ENCODE peak calls at places on chromosomes 7 and 10, in five cellular contexts. One of them, this sample, is unnamed.

GRCh38 chr7:42070068-42070467 is 166.9 kb downstream of the GLI3 start:
- DNase-seq in neural progenitor cell: no peak
- DNase-seq in left lung: no peak
- DNase-seq in CD8-positive, alpha-beta memory T cell: no peak
- DNase-seq in brain microvascular endothelial cell: peak; percentile 42
- DNase-seq in this sample: no peak

GRCh38 chr7:1943933-1944618 is 274.0 kb downstream of the ELFN1 start:
- DNase-seq in brain microvascular endothelial cell: no peak
- DNase-seq in CD8-positive, alpha-beta memory T cell: no peak
- DNase-seq in left lung: peak; percentile 48
- DNase-seq in neural progenitor cell: no peak
- DNase-seq in this sample: no peak

GRCh38 chr10:90319188-90319914 is 538.5 kb downstream of the HTR7 start:
- DNase-seq in brain microvascular endothelial cell: peak; percentile 88
- DNase-seq in neural progenitor cell: peak; percentile 53
- DNase-seq in left lung: no peak
- DNase-seq in CD8-positive, alpha-beta memory T cell: no peak
- DNase-seq in this sample: peak; percentile 49

GRCh38 chr7:132102942-132103341 is 473.3 kb downstream of the PLXNA4 start:
- DNase-seq in brain microvascular endothelial cell: no peak
- DNase-seq in CD8-positive, alpha-beta memory T cell: no peak
- DNase-seq in neural progenitor cell: no peak
- DNase-seq in left lung: no peak
- DNase-seq in this sample: no peak

GRCh38 chr10:3400368-3400767 is 227.8 kb upstream of the PITRM1 start:
- DNase-seq in neural progenitor cell: no peak
- DNase-seq in left lung: no peak
- DNase-seq in CD8-positive, alpha-beta memory T cell: no peak
- DNase-seq in brain microvascular endothelial cell: peak; percentile 28
- DNase-seq in this sample: no peak

GRCh38 chr7:133053321-133053891 is 28.5 kb downstream of the CHCHD3 start:
- DNase-seq in left lung: no peak
- DNase-seq in CD8-positive, alpha-beta memory T cell: no peak
- DNase-seq in brain microvascular endothelial cell: peak; percentile 96
- DNase-seq in neural progenitor cell: no peak
- DNase-seq in this sample: no peak

GRCh38 chr7:7766671-7767070 is 48.3 kb upstream of the RPA3 start:
- DNase-seq in neural progenitor cell: no peak
- DNase-seq in left lung: no peak
- DNase-seq in brain microvascular endothelial cell: no peak
- DNase-seq in CD8-positive, alpha-beta memory T cell: no peak
- DNase-seq in this sample: no peak

GRCh38 chr10:11036424-11037011 is 18.8 kb downstream of the CELF2 start:
- DNase-seq in CD8-positive, alpha-beta memory T cell: no peak
- DNase-seq in neural progenitor cell: peak; percentile 59
- DNase-seq in left lung: no peak
- DNase-seq in brain microvascular endothelial cell: peak; percentile 83
- DNase-seq in this sample: peak; percentile 49

GRCh38 chr7:92437956-92438491 is 9.3 kb upstream of the GATAD1 start:
- DNase-seq in left lung: no peak
- DNase-seq in brain microvascular endothelial cell: no peak
- DNase-seq in neural progenitor cell: no peak
- DNase-seq in CD8-positive, alpha-beta memory T cell: no peak
- DNase-seq in this sample: no peak

GRCh38 chr10:48414160-48414559 is 107.7 kb downstream of the MAPK8 start:
- DNase-seq in left lung: no peak
- DNase-seq in CD8-positive, alpha-beta memory T cell: no peak
- DNase-seq in brain microvascular endothelial cell: no peak
- DNase-seq in neural progenitor cell: no peak
- DNase-seq in this sample: no peak

GRCh38 chr7:110224643-110225042 is 866.3 kb upstream of the LRRN3 start:
- DNase-seq in left lung: no peak
- DNase-seq in neural progenitor cell: no peak
- DNase-seq in CD8-positive, alpha-beta memory T cell: no peak
- DNase-seq in brain microvascular endothelial cell: peak; percentile 11
- DNase-seq in this sample: no peak

GRCh38 chr7:14734839-14735321 is 167.7 kb downstream of the DGKB start:
- DNase-seq in left lung: peak; percentile 42
- DNase-seq in brain microvascular endothelial cell: no peak
- DNase-seq in neural progenitor cell: peak; percentile 83
- DNase-seq in CD8-positive, alpha-beta memory T cell: no peak
- DNase-seq in this sample: peak; percentile 82

GRCh38 chr10:121598261-121599249 is at the start of gene FGFR2:
- DNase-seq in left lung: peak; percentile 92
- DNase-seq in brain microvascular endothelial cell: peak; percentile 22
- DNase-seq in CD8-positive, alpha-beta memory T cell: peak; percentile 2
- DNase-seq in neural progenitor cell: peak; percentile 98
- DNase-seq in this sample: peak; percentile 97

GRCh38 chr7:101235522-101235921 is 2.1 kb downstream of the CLDN15 start:
- DNase-seq in brain microvascular endothelial cell: no peak
- DNase-seq in left lung: no peak
- DNase-seq in neural progenitor cell: no peak
- DNase-seq in CD8-positive, alpha-beta memory T cell: no peak
- DNase-seq in this sample: peak; percentile 47

GRCh38 chr10:129105266-129105665 is 361.8 kb upstream of the MGMT start:
- DNase-seq in left lung: no peak
- DNase-seq in CD8-positive, alpha-beta memory T cell: no peak
- DNase-seq in brain microvascular endothelial cell: peak; percentile 20
- DNase-seq in neural progenitor cell: no peak
- DNase-seq in this sample: no peak

GRCh38 chr10:111161109-111161874 is 84.5 kb downstream of the ADRA2A start:
- DNase-seq in brain microvascular endothelial cell: no peak
- DNase-seq in left lung: no peak
- DNase-seq in neural progenitor cell: no peak
- DNase-seq in CD8-positive, alpha-beta memory T cell: no peak
- DNase-seq in this sample: no peak

GRCh38 chr10:24882047-24882698 is 70.2 kb downstream of the PRTFDC1 start:
- DNase-seq in left lung: no peak
- DNase-seq in neural progenitor cell: no peak
- DNase-seq in brain microvascular endothelial cell: peak; percentile 53
- DNase-seq in CD8-positive, alpha-beta memory T cell: peak; percentile 8
- DNase-seq in this sample: no peak

GRCh38 chr10:89744021-89744420 is 42.6 kb downstream of the KIF20B start:
- DNase-seq in neural progenitor cell: no peak
- DNase-seq in brain microvascular endothelial cell: no peak
- DNase-seq in left lung: no peak
- DNase-seq in CD8-positive, alpha-beta memory T cell: no peak
- DNase-seq in this sample: no peak

GRCh38 chr10:86922553-86922961 is 34.9 kb downstream of the MMRN2 start:
- DNase-seq in neural progenitor cell: no peak
- DNase-seq in CD8-positive, alpha-beta memory T cell: no peak
- DNase-seq in left lung: no peak
- DNase-seq in brain microvascular endothelial cell: no peak
- DNase-seq in this sample: no peak

GRCh38 chr7:584122-584465 is 64.4 kb upstream of the PDGFA start:
- DNase-seq in CD8-positive, alpha-beta memory T cell: peak; percentile 85
- DNase-seq in neural progenitor cell: no peak
- DNase-seq in brain microvascular endothelial cell: no peak
- DNase-seq in left lung: peak; percentile 85
- DNase-seq in this sample: no peak

GRCh38 chr7:52525772-52526341 is 509.6 kb upstream of the POM121L12 start:
- DNase-seq in CD8-positive, alpha-beta memory T cell: no peak
- DNase-seq in left lung: no peak
- DNase-seq in brain microvascular endothelial cell: no peak
- DNase-seq in neural progenitor cell: no peak
- DNase-seq in this sample: no peak

GRCh38 chr7:116802784-116803183 is 59.6 kb upstream of the CAPZA2 start:
- DNase-seq in left lung: no peak
- DNase-seq in neural progenitor cell: peak; percentile 48
- DNase-seq in brain microvascular endothelial cell: peak; percentile 68
- DNase-seq in CD8-positive, alpha-beta memory T cell: no peak
- DNase-seq in this sample: peak; percentile 14

GRCh38 chr10:130634796-130635195 is 498.6 kb downstream of the GLRX3 start:
- DNase-seq in brain microvascular endothelial cell: no peak
- DNase-seq in CD8-positive, alpha-beta memory T cell: no peak
- DNase-seq in neural progenitor cell: no peak
- DNase-seq in left lung: no peak
- DNase-seq in this sample: no peak

GRCh38 chr10:61992683-61993629 is 91.5 kb downstream of the ARID5B start:
- DNase-seq in neural progenitor cell: no peak
- DNase-seq in brain microvascular endothelial cell: peak; percentile 83
- DNase-seq in left lung: no peak
- DNase-seq in CD8-positive, alpha-beta memory T cell: peak; percentile 25
- DNase-seq in this sample: no peak

GRCh38 chr10:91875779-91876178 is 33.5 kb downstream of the FGFBP3 start:
- DNase-seq in CD8-positive, alpha-beta memory T cell: no peak
- DNase-seq in brain microvascular endothelial cell: no peak
- DNase-seq in left lung: no peak
- DNase-seq in neural progenitor cell: no peak
- DNase-seq in this sample: no peak

GRCh38 chr10:70124918-70125317 is 7.7 kb downstream of the AIFM2 start:
- DNase-seq in neural progenitor cell: no peak
- DNase-seq in brain microvascular endothelial cell: no peak
- DNase-seq in left lung: no peak
- DNase-seq in CD8-positive, alpha-beta memory T cell: no peak
- DNase-seq in this sample: no peak

GRCh38 chr7:25429731-25430130 is 201.4 kb upstream of the NPVF start:
- DNase-seq in CD8-positive, alpha-beta memory T cell: no peak
- DNase-seq in neural progenitor cell: no peak
- DNase-seq in left lung: no peak
- DNase-seq in brain microvascular endothelial cell: no peak
- DNase-seq in this sample: no peak

GRCh38 chr10:76910184-76910962 is 727.2 kb downstream of the KCNMA1 start:
- DNase-seq in CD8-positive, alpha-beta memory T cell: no peak
- DNase-seq in brain microvascular endothelial cell: no peak
- DNase-seq in neural progenitor cell: no peak
- DNase-seq in left lung: no peak
- DNase-seq in this sample: no peak

GRCh38 chr7:25312968-25313367 is 84.7 kb upstream of the NPVF start:
- DNase-seq in left lung: no peak
- DNase-seq in CD8-positive, alpha-beta memory T cell: no peak
- DNase-seq in brain microvascular endothelial cell: no peak
- DNase-seq in neural progenitor cell: no peak
- DNase-seq in this sample: no peak

GRCh38 chr7:135247746-135248471 is 14.3 kb downstream of the STRA8 start:
- DNase-seq in neural progenitor cell: no peak
- DNase-seq in left lung: no peak
- DNase-seq in CD8-positive, alpha-beta memory T cell: no peak
- DNase-seq in brain microvascular endothelial cell: no peak
- DNase-seq in this sample: no peak

GRCh38 chr7:12124028-12124427 is 87.1 kb upstream of the TMEM106B start:
- DNase-seq in neural progenitor cell: no peak
- DNase-seq in CD8-positive, alpha-beta memory T cell: no peak
- DNase-seq in left lung: no peak
- DNase-seq in brain microvascular endothelial cell: no peak
- DNase-seq in this sample: no peak

GRCh38 chr7:37352974-37353948 is 95.4 kb downstream of the ELMO1 start:
- DNase-seq in CD8-positive, alpha-beta memory T cell: peak; percentile 64
- DNase-seq in left lung: peak; percentile 62
- DNase-seq in brain microvascular endothelial cell: no peak
- DNase-seq in neural progenitor cell: peak; percentile 31
- DNase-seq in this sample: peak; percentile 58

GRCh38 chr7:155467846-155468821 is 10.2 kb downstream of the EN2 start:
- DNase-seq in left lung: peak; percentile 71
- DNase-seq in neural progenitor cell: peak; percentile 74
- DNase-seq in brain microvascular endothelial cell: no peak
- DNase-seq in CD8-positive, alpha-beta memory T cell: no peak
- DNase-seq in this sample: peak; percentile 93

GRCh38 chr7:128103498-128104108 is 72.4 kb upstream of the LRRC4 start:
- DNase-seq in CD8-positive, alpha-beta memory T cell: no peak
- DNase-seq in brain microvascular endothelial cell: no peak
- DNase-seq in left lung: no peak
- DNase-seq in neural progenitor cell: no peak
- DNase-seq in this sample: peak; percentile 83

GRCh38 chr7:3949226-3949625 is 648.2 kb downstream of the SDK1 start:
- DNase-seq in CD8-positive, alpha-beta memory T cell: no peak
- DNase-seq in brain microvascular endothelial cell: peak; percentile 7
- DNase-seq in neural progenitor cell: no peak
- DNase-seq in left lung: no peak
- DNase-seq in this sample: peak; percentile 46
- H3K4me3 ChIP-seq in CD8-positive, alpha-beta memory T cell: no peak overlapping the region
- H3K4me3 ChIP-seq in brain microvascular endothelial cell: no peak overlapping the region
- H3K4me3 ChIP-seq in neural progenitor cell: no peak overlapping the region
- H3K4me3 ChIP-seq in left lung: no peak overlapping the region
- H3K4me3 ChIP-seq in this sample: no peak overlapping the region

GRCh38 chr10:23196201-23196600 is 4.1 kb downstream of the PTF1A start:
- DNase-seq in neural progenitor cell: no peak
- DNase-seq in brain microvascular endothelial cell: no peak
- DNase-seq in CD8-positive, alpha-beta memory T cell: no peak
- DNase-seq in left lung: no peak
- DNase-seq in this sample: peak; percentile 47

GRCh38 chr10:23195846-23196200 is 3.7 kb downstream of the PTF1A start:
- DNase-seq in CD8-positive, alpha-beta memory T cell: no peak
- DNase-seq in brain microvascular endothelial cell: no peak
- DNase-seq in neural progenitor cell: peak; percentile 52
- DNase-seq in left lung: no peak
- DNase-seq in this sample: peak; percentile 32

GRCh38 chr10:23198610-23198939 is 6.5 kb downstream of the PTF1A start:
- DNase-seq in CD8-positive, alpha-beta memory T cell: no peak
- DNase-seq in left lung: no peak
- DNase-seq in neural progenitor cell: peak; percentile 71
- DNase-seq in brain microvascular endothelial cell: no peak
- DNase-seq in this sample: no peak

GRCh38 chr10:23197416-23197861 is 5.3 kb downstream of the PTF1A start:
- DNase-seq in brain microvascular endothelial cell: no peak
- DNase-seq in left lung: no peak
- DNase-seq in CD8-positive, alpha-beta memory T cell: no peak
- DNase-seq in neural progenitor cell: peak; percentile 26
- DNase-seq in this sample: peak; percentile 68

GRCh38 chr10:23196915-23197314 is 4.8 kb downstream of the PTF1A start:
- DNase-seq in left lung: no peak
- DNase-seq in neural progenitor cell: no peak
- DNase-seq in CD8-positive, alpha-beta memory T cell: no peak
- DNase-seq in brain microvascular endothelial cell: no peak
- DNase-seq in this sample: peak; percentile 16
- H3K27me3 ChIP-seq in left lung: peaks cover 93% of the 10 kb centered on the region
- H3K27me3 ChIP-seq in neural progenitor cell: peaks cover 100% of the 10 kb centered on the region
- H3K27me3 ChIP-seq in CD8-positive, alpha-beta memory T cell: peaks cover 24% of the 10 kb centered on the region
- H3K27me3 ChIP-seq in brain microvascular endothelial cell: peaks cover 91% of the 10 kb centered on the region
- H3K27me3 ChIP-seq in this sample: peaks cover 98% of the 10 kb centered on the region

GRCh38 chr10:112166800-112167199 is 16.8 kb downstream of the GPAM start:
- DNase-seq in brain microvascular endothelial cell: no peak
- DNase-seq in left lung: no peak
- DNase-seq in CD8-positive, alpha-beta memory T cell: no peak
- DNase-seq in neural progenitor cell: no peak
- DNase-seq in this sample: no peak
- H3K36me3 ChIP-seq in brain microvascular endothelial cell: peaks cover 8% of the 10 kb centered on the region
- H3K36me3 ChIP-seq in left lung: no peaks in the 10 kb centered on the region
- H3K36me3 ChIP-seq in CD8-positive, alpha-beta memory T cell: peaks cover 14% of the 10 kb centered on the region
- H3K36me3 ChIP-seq in neural progenitor cell: peaks cover 15% of the 10 kb centered on the region
- H3K36me3 ChIP-seq in this sample: peaks cover 15% of the 10 kb centered on the region

GRCh38 chr10:117543245-117543998 is 876 bp downstream of the EMX2 start:
- DNase-seq in brain microvascular endothelial cell: peak; percentile 14
- DNase-seq in left lung: no peak
- DNase-seq in CD8-positive, alpha-beta memory T cell: no peak
- DNase-seq in neural progenitor cell: peak; percentile 86
- DNase-seq in this sample: peak; percentile 85

GRCh38 chr10:117542706-117543244 is at the start of gene EMX2:
- DNase-seq in CD8-positive, alpha-beta memory T cell: no peak
- DNase-seq in neural progenitor cell: no peak
- DNase-seq in left lung: no peak
- DNase-seq in brain microvascular endothelial cell: no peak
- DNase-seq in this sample: no peak

GRCh38 chr10:117545141-117546019 is 2.8 kb downstream of the EMX2 start:
- DNase-seq in left lung: no peak
- DNase-seq in brain microvascular endothelial cell: no peak
- DNase-seq in CD8-positive, alpha-beta memory T cell: no peak
- DNase-seq in neural progenitor cell: peak; percentile 65
- DNase-seq in this sample: peak; percentile 84

GRCh38 chr10:117544729-117545140 is 2.2 kb downstream of the EMX2 start:
- DNase-seq in neural progenitor cell: peak; percentile 61
- DNase-seq in CD8-positive, alpha-beta memory T cell: no peak
- DNase-seq in left lung: no peak
- DNase-seq in brain microvascular endothelial cell: no peak
- DNase-seq in this sample: peak; percentile 70

GRCh38 chr10:117543999-117544728 is 1.6 kb downstream of the EMX2 start:
- DNase-seq in CD8-positive, alpha-beta memory T cell: no peak
- DNase-seq in brain microvascular endothelial cell: no peak
- DNase-seq in neural progenitor cell: peak; percentile 73
- DNase-seq in left lung: no peak
- DNase-seq in this sample: no peak
- H3K4me3 ChIP-seq in CD8-positive, alpha-beta memory T cell: no peak overlapping the region
- H3K4me3 ChIP-seq in brain microvascular endothelial cell: peak overlapping the region; percentile 45
- H3K4me3 ChIP-seq in neural progenitor cell: peak overlapping the region; percentile 83
- H3K4me3 ChIP-seq in left lung: no peak overlapping the region
- H3K4me3 ChIP-seq in this sample: no peak overlapping the region